ENCODE peak calls at places on chromosomes 2 and 18, in ten cellular contexts. One of them, this sample, is unnamed.

GRCh38 chr2:168700615-168701245 is 101.7 kb upstream of the NOSTRIN start:
- DNase-seq in IMR-90: peak
- DNase-seq in uterus: no peak
- DNase-seq in heart left ventricle: no peak
- DNase-seq in sigmoid colon: no peak
- DNase-seq in GM12878: no peak
- DNase-seq in H1: no peak
- DNase-seq in breast epithelium: peak
- DNase-seq in adrenal gland: no peak
- DNase-seq in ovary: no peak
- DNase-seq in this sample: no peak

GRCh38 chr2:16224298-16225045 is 284.1 kb downstream of the MYCN start:
- DNase-seq in IMR-90: no peak
- DNase-seq in uterus: no peak
- DNase-seq in heart left ventricle: no peak
- DNase-seq in sigmoid colon: no peak
- DNase-seq in GM12878: no peak
- DNase-seq in H1: no peak
- DNase-seq in breast epithelium: no peak
- DNase-seq in adrenal gland: no peak
- DNase-seq in ovary: no peak
- DNase-seq in this sample: no peak

GRCh38 chr2:237614151-237614720 is 13.2 kb upstream of the LRRFIP1 start:
- DNase-seq in IMR-90: peak
- DNase-seq in uterus: no peak
- DNase-seq in heart left ventricle: no peak
- DNase-seq in sigmoid colon: no peak
- DNase-seq in GM12878: no peak
- DNase-seq in H1: peak
- DNase-seq in breast epithelium: no peak
- DNase-seq in adrenal gland: no peak
- DNase-seq in ovary: no peak
- DNase-seq in this sample: no peak

GRCh38 chr18:58228176-58228575 is 184.2 kb downstream of the NEDD4L start:
- DNase-seq in IMR-90: no peak
- DNase-seq in uterus: no peak
- DNase-seq in heart left ventricle: no peak
- DNase-seq in sigmoid colon: no peak
- DNase-seq in GM12878: no peak
- DNase-seq in H1: no peak
- DNase-seq in breast epithelium: no peak
- DNase-seq in adrenal gland: no peak
- DNase-seq in ovary: no peak
- DNase-seq in this sample: peak

GRCh38 chr2:47086054-47086471 is 69.0 kb downstream of the STPG4 start:
- DNase-seq in IMR-90: no peak
- DNase-seq in uterus: no peak
- DNase-seq in heart left ventricle: no peak
- DNase-seq in sigmoid colon: no peak
- DNase-seq in GM12878: no peak
- DNase-seq in H1: no peak
- DNase-seq in breast epithelium: peak
- DNase-seq in adrenal gland: no peak
- DNase-seq in ovary: no peak
- DNase-seq in this sample: no peak

GRCh38 chr18:63135101-63135500 is 184.5 kb downstream of the BCL2 start:
- DNase-seq in IMR-90: no peak
- DNase-seq in uterus: no peak
- DNase-seq in heart left ventricle: no peak
- DNase-seq in sigmoid colon: no peak
- DNase-seq in GM12878: no peak
- DNase-seq in H1: no peak
- DNase-seq in breast epithelium: no peak
- DNase-seq in adrenal gland: no peak
- DNase-seq in ovary: no peak
- DNase-seq in this sample: no peak

GRCh38 chr2:65186093-65186868 is 41.4 kb upstream of the ACTR2 start:
- DNase-seq in IMR-90: no peak
- DNase-seq in uterus: no peak
- DNase-seq in heart left ventricle: no peak
- DNase-seq in sigmoid colon: no peak
- DNase-seq in GM12878: no peak
- DNase-seq in H1: no peak
- DNase-seq in breast epithelium: no peak
- DNase-seq in adrenal gland: no peak
- DNase-seq in ovary: no peak
- DNase-seq in this sample: peak

GRCh38 chr2:58336416-58336815 is 95.3 kb upstream of the FANCL start:
- DNase-seq in IMR-90: no peak
- DNase-seq in uterus: no peak
- DNase-seq in heart left ventricle: no peak
- DNase-seq in sigmoid colon: no peak
- DNase-seq in GM12878: no peak
- DNase-seq in H1: no peak
- DNase-seq in breast epithelium: no peak
- DNase-seq in adrenal gland: no peak
- DNase-seq in ovary: no peak
- DNase-seq in this sample: no peak

DNA sequence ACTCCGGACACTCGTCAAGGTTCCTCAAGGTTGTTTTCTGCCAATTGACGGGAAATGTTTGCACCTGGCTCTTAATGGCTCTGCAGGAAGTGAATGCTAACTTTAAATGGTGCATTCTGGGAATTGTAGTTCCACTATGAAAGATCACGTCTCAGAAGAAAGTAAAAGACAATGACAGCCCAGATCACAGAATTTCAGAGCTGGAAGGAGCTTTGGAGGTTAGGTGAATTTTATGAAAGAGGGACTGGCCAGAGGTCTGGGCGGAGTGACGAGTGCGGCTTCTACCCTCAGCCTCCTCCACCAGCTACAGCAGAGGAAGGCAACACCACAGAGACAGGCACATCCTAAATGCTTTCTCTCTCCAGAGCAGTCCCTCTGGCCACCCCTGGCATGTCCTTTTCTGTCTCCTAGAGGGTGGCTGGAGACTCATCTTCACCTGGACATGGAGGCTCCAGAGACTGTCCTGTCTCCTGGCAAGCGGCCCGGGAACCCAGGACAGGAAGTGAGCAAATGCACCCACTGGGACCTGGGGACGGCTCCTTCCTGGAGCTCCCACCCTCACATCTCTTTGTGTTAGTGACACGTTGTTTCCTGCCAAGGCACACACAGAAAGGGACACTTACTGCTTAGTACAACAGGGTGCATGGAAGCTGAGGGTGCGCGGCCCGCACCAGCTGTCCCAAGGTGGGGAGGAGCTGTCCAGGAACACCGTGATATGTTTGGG is 19.4 kb downstream of the THAP4 start:
- DNase-seq in IMR-90: no peak
- DNase-seq in uterus: no peak
- DNase-seq in heart left ventricle: peak
- DNase-seq in sigmoid colon: no peak
- DNase-seq in GM12878: peak
- DNase-seq in H1: no peak
- DNase-seq in breast epithelium: no peak
- DNase-seq in adrenal gland: no peak
- DNase-seq in ovary: no peak
- DNase-seq in this sample: no peak
- H3K4me3 ChIP-seq in IMR-90: no peak
- H3K4me3 ChIP-seq in uterus: no peak
- H3K4me3 ChIP-seq in heart left ventricle: peak
- H3K4me3 ChIP-seq in sigmoid colon: no peak
- H3K4me3 ChIP-seq in GM12878: peak
- H3K4me3 ChIP-seq in H1: no peak
- H3K4me3 ChIP-seq in breast epithelium: peak
- H3K4me3 ChIP-seq in adrenal gland: no peak
- H3K4me3 ChIP-seq in ovary: no peak
- H3K4me3 ChIP-seq in this sample: peak

GRCh38 chr2:219831957-219832356 is 204.5 kb downstream of the SLC4A3 start:
- DNase-seq in IMR-90: no peak
- DNase-seq in uterus: no peak
- DNase-seq in heart left ventricle: no peak
- DNase-seq in sigmoid colon: no peak
- DNase-seq in GM12878: no peak
- DNase-seq in H1: no peak
- DNase-seq in breast epithelium: no peak
- DNase-seq in adrenal gland: no peak
- DNase-seq in ovary: no peak
- DNase-seq in this sample: no peak

GRCh38 chr2:219835493-219835892 is 208.1 kb downstream of the SLC4A3 start:
- DNase-seq in IMR-90: no peak
- DNase-seq in uterus: no peak
- DNase-seq in heart left ventricle: no peak
- DNase-seq in sigmoid colon: no peak
- DNase-seq in GM12878: no peak
- DNase-seq in H1: no peak
- DNase-seq in breast epithelium: no peak
- DNase-seq in adrenal gland: no peak
- DNase-seq in ovary: no peak
- DNase-seq in this sample: no peak

GRCh38 chr2:219832904-219833303 is 205.5 kb downstream of the SLC4A3 start:
- DNase-seq in IMR-90: no peak
- DNase-seq in uterus: no peak
- DNase-seq in heart left ventricle: no peak
- DNase-seq in sigmoid colon: no peak
- DNase-seq in GM12878: no peak
- DNase-seq in H1: no peak
- DNase-seq in breast epithelium: no peak
- DNase-seq in adrenal gland: no peak
- DNase-seq in ovary: no peak
- DNase-seq in this sample: no peak

DNA sequence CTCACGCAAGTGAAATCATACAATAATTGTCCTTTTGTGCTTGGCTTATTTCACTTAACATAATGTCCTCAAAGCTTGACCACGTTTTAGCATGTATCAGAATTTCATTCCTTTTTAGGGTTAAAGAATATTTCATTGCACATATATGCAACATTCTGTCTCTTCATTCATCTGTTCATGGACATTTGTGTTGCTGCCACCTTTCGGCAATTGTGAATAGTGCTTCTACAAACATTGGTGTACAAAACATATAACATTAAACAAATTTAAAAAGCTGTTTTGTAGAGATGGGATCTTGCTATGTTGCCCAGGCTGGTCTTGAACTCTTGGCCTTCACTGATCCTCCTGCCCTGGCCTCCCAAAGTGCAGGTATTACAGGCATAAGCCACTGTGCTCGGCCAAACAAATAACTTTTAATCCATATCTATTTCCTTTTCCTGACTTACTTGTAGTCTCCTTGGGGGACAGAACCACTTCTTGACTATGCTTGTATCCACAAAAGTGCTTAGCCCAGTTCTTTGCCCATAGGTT is 209.3 kb downstream of the SLC4A3 start:
- DNase-seq in IMR-90: peak
- DNase-seq in uterus: no peak
- DNase-seq in heart left ventricle: no peak
- DNase-seq in sigmoid colon: no peak
- DNase-seq in GM12878: no peak
- DNase-seq in H1: no peak
- DNase-seq in breast epithelium: no peak
- DNase-seq in adrenal gland: no peak
- DNase-seq in ovary: no peak
- DNase-seq in this sample: no peak
- TF ChIP-seq CTCF in IMR-90: peak
- TF ChIP-seq CTCF in uterus: peak
- TF ChIP-seq CTCF in heart left ventricle: peak
- TF ChIP-seq CTCF in sigmoid colon: no peak
- TF ChIP-seq CTCF in GM12878: peak
- TF ChIP-seq CTCF in H1: no peak
- TF ChIP-seq CTCF in breast epithelium: peak
- TF ChIP-seq CTCF in adrenal gland: no peak
- TF ChIP-seq CTCF in ovary: peak
- TF ChIP-seq CTCF in this sample: peak

GRCh38 chr2:18550383-18550905 is 10.0 kb downstream of the RDH14 start:
- DNase-seq in IMR-90: no peak
- DNase-seq in uterus: no peak
- DNase-seq in heart left ventricle: no peak
- DNase-seq in sigmoid colon: no peak
- DNase-seq in GM12878: no peak
- DNase-seq in H1: no peak
- DNase-seq in breast epithelium: no peak
- DNase-seq in adrenal gland: no peak
- DNase-seq in ovary: no peak
- DNase-seq in this sample: no peak

GRCh38 chr2:18546586-18546985 is 13.9 kb downstream of the RDH14 start:
- DNase-seq in IMR-90: peak
- DNase-seq in uterus: no peak
- DNase-seq in heart left ventricle: no peak
- DNase-seq in sigmoid colon: no peak
- DNase-seq in GM12878: no peak
- DNase-seq in H1: no peak
- DNase-seq in breast epithelium: no peak
- DNase-seq in adrenal gland: no peak
- DNase-seq in ovary: no peak
- DNase-seq in this sample: no peak

GRCh38 chr2:18551169-18551568 is 9.3 kb downstream of the RDH14 start:
- DNase-seq in IMR-90: no peak
- DNase-seq in uterus: no peak
- DNase-seq in heart left ventricle: no peak
- DNase-seq in sigmoid colon: no peak
- DNase-seq in GM12878: no peak
- DNase-seq in H1: no peak
- DNase-seq in breast epithelium: no peak
- DNase-seq in adrenal gland: no peak
- DNase-seq in ovary: no peak
- DNase-seq in this sample: no peak

GRCh38 chr2:18551623-18552022 is 8.8 kb downstream of the RDH14 start:
- DNase-seq in IMR-90: no peak
- DNase-seq in uterus: no peak
- DNase-seq in heart left ventricle: no peak
- DNase-seq in sigmoid colon: no peak
- DNase-seq in GM12878: no peak
- DNase-seq in H1: no peak
- DNase-seq in breast epithelium: no peak
- DNase-seq in adrenal gland: no peak
- DNase-seq in ovary: no peak
- DNase-seq in this sample: no peak

DNA sequence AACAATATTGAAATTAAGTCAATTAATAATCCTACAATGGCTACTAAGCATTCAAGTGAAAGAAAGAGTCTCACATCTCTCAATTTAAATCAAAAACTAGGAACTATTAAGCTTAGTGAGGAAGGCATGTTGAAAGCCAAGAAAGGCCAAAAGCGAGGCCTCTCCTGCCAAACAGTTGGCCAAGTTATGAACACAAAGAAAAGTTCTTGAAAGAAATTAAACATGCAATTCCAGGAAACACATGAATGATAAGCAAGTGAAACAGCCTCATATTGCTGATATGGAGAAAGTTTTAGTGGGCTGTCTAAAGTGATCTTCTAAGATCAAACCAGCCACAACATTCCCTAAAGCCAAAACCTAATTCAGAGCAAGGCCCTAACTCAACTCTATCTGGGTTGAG is 11.8 kb downstream of the RDH14 start:
- DNase-seq in IMR-90: no peak
- DNase-seq in uterus: no peak
- DNase-seq in heart left ventricle: no peak
- DNase-seq in sigmoid colon: no peak
- DNase-seq in GM12878: no peak
- DNase-seq in H1: no peak
- DNase-seq in breast epithelium: no peak
- DNase-seq in adrenal gland: no peak
- DNase-seq in ovary: no peak
- DNase-seq in this sample: no peak
- TF ChIP-seq POLR2A in IMR-90: no peak
- TF ChIP-seq POLR2A in uterus: no peak
- TF ChIP-seq POLR2A in heart left ventricle: no peak
- TF ChIP-seq POLR2A in sigmoid colon: no peak
- TF ChIP-seq POLR2A in GM12878: no peak
- TF ChIP-seq POLR2A in H1: no peak
- TF ChIP-seq POLR2A in breast epithelium: no peak
- TF ChIP-seq POLR2A in adrenal gland: no peak
- TF ChIP-seq POLR2A in ovary: no peak
- TF ChIP-seq POLR2A in this sample: no peak

GRCh38 chr2:207875473-207876212 is 105.9 kb upstream of the FZD5 start:
- DNase-seq in IMR-90: no peak
- DNase-seq in uterus: no peak
- DNase-seq in heart left ventricle: no peak
- DNase-seq in sigmoid colon: no peak
- DNase-seq in GM12878: no peak
- DNase-seq in H1: no peak
- DNase-seq in breast epithelium: no peak
- DNase-seq in adrenal gland: no peak
- DNase-seq in ovary: no peak
- DNase-seq in this sample: no peak
- H3K4me3 ChIP-seq in IMR-90: no peak
- H3K4me3 ChIP-seq in uterus: no peak
- H3K4me3 ChIP-seq in heart left ventricle: no peak
- H3K4me3 ChIP-seq in sigmoid colon: no peak
- H3K4me3 ChIP-seq in GM12878: no peak
- H3K4me3 ChIP-seq in H1: no peak
- H3K4me3 ChIP-seq in breast epithelium: no peak
- H3K4me3 ChIP-seq in adrenal gland: no peak
- H3K4me3 ChIP-seq in ovary: no peak
- H3K4me3 ChIP-seq in this sample: no peak

This sample was measured in stomach.